ENCODE peak calls at places on chromosomes 16 and 17, in nine cellular contexts. Z is upper lobe of right lung; M is IMR-90; X is astrocyte of the spinal cord; V is neural progenitor cell; I is body of pancreas; E is CD8-positive, alpha-beta T cell; O is A549; B is heart right ventricle. N is an unnamed sample.

GRCh38 chr17:79859676-79860615 is 20.7 kb upstream of the CBX4 start:
- DNase-seq in I (no peak), Z (no peak), B (no peak), M (no peak), O (no peak), X (no peak), V (peak), E (no peak), N (no peak)

GRCh38 chr16:23026777-23027362 is 122.4 kb downstream of the USP31 start:
- DNase-seq in Z (no peak), B (no peak), I (no peak), E (no peak), X (peak), V (peak), O (no peak), M (peak), N (peak)

GRCh38 chr17:37088913-37089312 is 140.2 kb downstream of the AATF start:
- DNase-seq in B (no peak), E (no peak), Z (no peak), X (no peak), V (peak), O (no peak), I (no peak), M (no peak), N (no peak)

GRCh38 chr17:57971572-57971971 is 16.4 kb upstream of the CUEDC1 start:
- DNase-seq in I (no peak), M (no peak), V (no peak), X (no peak), E (no peak), Z (no peak), O (no peak), B (no peak), N (no peak)

GRCh38 chr16:57643166-57643813 is 14.9 kb downstream of the ADGRG1 start:
- DNase-seq in M (peak), X (peak), B (no peak), V (no peak), E (no peak), I (no peak), Z (peak), O (no peak), N (no peak)

GRCh38 chr16:70162041-70162451 is 11.5 kb upstream of the CLEC18C start:
- DNase-seq in O (peak), E (no peak), B (no peak), M (peak), Z (no peak), X (peak), V (no peak), I (no peak), N (peak)

GRCh38 chr16:81189100-81189664 is 49.3 kb upstream of the BCO1 start:
- DNase-seq in Z (peak), O (no peak), I (peak), E (no peak), M (peak), X (no peak), B (peak), V (no peak), N (peak)

GRCh38 chr17:78170692-78171590 is 2.6 kb downstream of the SYNGR2 start:
- DNase-seq in O (no peak), V (no peak), E (no peak), Z (no peak), M (no peak), X (no peak), B (no peak), I (no peak), N (no peak)

GRCh38 chr17:80480248-80480647 is 3.8 kb upstream of the NPTX1 start:
- DNase-seq in I (no peak), O (no peak), Z (no peak), E (no peak), V (no peak), B (no peak), M (no peak), X (no peak), N (no peak)

GRCh38 chr16:15641753-15642556 is 999 bp downstream of the MARF1 start:
- DNase-seq in Z (no peak), E (no peak), M (no peak), V (no peak), I (no peak), B (no peak), O (no peak), X (no peak), N (no peak)

GRCh38 chr16:85423631-85424030 is 189.5 kb upstream of the GSE1 start:
- DNase-seq in B (no peak), Z (peak), V (no peak), M (no peak), X (no peak), E (peak), I (peak), O (no peak), N (no peak)

GRCh38 chr16:52407778-52408177 is 139.2 kb downstream of the TOX3 start:
- DNase-seq in M (no peak), X (no peak), Z (no peak), O (no peak), B (no peak), I (no peak), E (no peak), V (no peak), N (no peak)

GRCh38 chr16:2587891-2588565 is 50.2 kb downstream of the PDPK1 start:
- DNase-seq in X (no peak), M (no peak), B (no peak), O (no peak), I (no peak), E (no peak), Z (peak), V (no peak), N (no peak)

GRCh38 chr16:29962344-29962994 is 590 bp downstream of the TMEM219 start:
- DNase-seq in I (peak), Z (no peak), B (peak), V (no peak), M (peak), X (peak), O (no peak), E (no peak), N (peak)

GRCh38 chr16:57630402-57630787 is 2.0 kb downstream of the ADGRG1 start:
- DNase-seq in B (no peak), I (no peak), M (no peak), X (no peak), V (no peak), Z (no peak), O (no peak), E (no peak), N (no peak)

GRCh38 chr16:84924339-84925091 is 86.8 kb downstream of the ZDHHC7 start:
- DNase-seq in E (no peak), O (no peak), I (peak), Z (no peak), M (no peak), X (no peak), V (no peak), B (peak), N (peak)

GRCh38 chr17:60743812-60744211 is 66.2 kb downstream of the BCAS3 start:
- DNase-seq in V (no peak), B (no peak), O (no peak), I (peak), E (no peak), Z (no peak), X (peak), M (peak), N (no peak)

GRCh38 chr17:60747069-60747808 is 69.6 kb downstream of the BCAS3 start:
- DNase-seq in I (no peak), O (no peak), Z (no peak), M (no peak), X (no peak), B (no peak), V (peak), E (no peak), N (no peak)

GRCh38 chr17:60745544-60745943 is 67.9 kb downstream of the BCAS3 start:
- DNase-seq in I (no peak), M (no peak), V (no peak), X (no peak), O (no peak), Z (no peak), B (no peak), E (no peak), N (no peak)

GRCh38 chr17:60743282-60743681 is 65.6 kb downstream of the BCAS3 start:
- DNase-seq in M (no peak), X (no peak), I (no peak), O (no peak), Z (no peak), E (no peak), V (no peak), B (no peak), N (no peak)

DNA sequence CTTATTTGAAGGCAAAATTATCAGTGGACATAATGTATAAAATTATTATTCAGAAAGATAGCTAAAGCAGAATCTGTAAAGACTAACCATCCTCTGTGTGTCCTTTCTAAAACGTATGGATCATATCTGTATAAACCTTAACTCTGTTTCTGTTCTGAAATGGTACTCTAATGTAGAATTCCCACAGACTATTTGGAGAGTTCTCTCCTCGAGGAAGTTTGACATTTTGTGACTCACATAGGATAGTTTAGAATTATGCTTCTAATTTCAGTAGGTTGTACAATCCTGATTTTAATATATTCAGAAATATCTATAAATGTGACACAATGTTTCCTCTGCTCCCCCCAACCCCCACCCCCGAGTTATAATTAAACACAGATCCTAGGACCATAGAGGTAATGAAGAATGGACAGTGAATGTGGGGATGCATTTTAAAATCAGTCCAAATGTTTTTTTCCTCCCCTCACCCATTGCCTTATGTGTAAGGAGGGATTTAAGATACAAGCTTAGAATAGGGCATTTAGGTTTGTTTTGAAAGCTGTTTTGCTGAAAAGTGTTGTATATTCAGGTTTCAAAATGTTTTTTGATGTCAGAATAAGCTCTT is 66.8 kb downstream of the BCAS3 start:
- DNase-seq in E (no peak), M (peak), V (no peak), O (no peak), I (no peak), X (no peak), B (no peak), Z (no peak), N (no peak)
- H3K4me3 ChIP-seq in E (no peak), M (no peak), V (no peak), O (no peak), I (no peak), X (no peak), B (no peak), Z (peak), N (no peak)

DNA sequence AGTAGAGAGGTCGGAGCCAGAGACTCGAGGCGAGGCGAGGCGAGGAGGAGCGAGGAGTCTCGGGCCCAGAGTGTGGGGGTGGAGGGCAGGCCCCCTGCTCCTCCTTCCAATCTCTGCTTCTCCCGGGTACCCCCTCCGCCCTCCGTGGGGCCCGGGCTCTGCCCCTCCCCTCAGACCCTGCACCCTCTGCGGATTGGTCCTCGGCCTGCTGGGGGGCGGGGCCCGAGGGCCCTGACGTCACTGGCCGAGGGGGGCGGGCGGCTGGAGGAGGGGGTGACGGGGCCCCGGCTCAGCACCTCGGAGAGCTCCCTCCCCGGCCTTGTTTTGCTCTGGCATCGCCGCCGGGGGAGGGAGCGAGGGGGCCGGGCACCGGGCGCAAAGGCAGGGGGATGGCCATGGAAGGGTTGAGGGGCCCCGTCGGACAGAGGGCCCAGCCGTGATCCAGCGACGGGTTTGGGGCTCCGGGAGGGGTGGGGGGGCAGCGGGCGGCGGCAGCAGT is at the start of gene RUNDC3A:
- DNase-seq in I (peak), X (peak), E (peak), O (peak), Z (peak), M (peak), B (peak), V (peak), N (peak)
- TF ChIP-seq CTCF in I (no peak), X (no peak), E (no peak), O (no peak), Z (no peak), M (no peak), B (no peak), V (peak), N (no peak)

GRCh38 chr16:53446090-53446489 is 11.8 kb downstream of the RBL2 start:
- DNase-seq in V (no peak), Z (no peak), I (no peak), X (no peak), M (no peak), E (no peak), B (no peak), O (no peak), N (no peak)

GRCh38 chr16:53445534-53445933 is 11.3 kb downstream of the RBL2 start:
- DNase-seq in M (no peak), I (no peak), E (no peak), V (no peak), B (no peak), X (no peak), O (no peak), Z (no peak), N (no peak)

GRCh38 chr16:53449816-53450517 is 15.7 kb downstream of the RBL2 start:
- DNase-seq in O (no peak), X (no peak), Z (no peak), B (no peak), I (no peak), E (no peak), V (no peak), M (no peak), N (no peak)
- H3K4me3 ChIP-seq in O (no peak), X (no peak), Z (no peak), B (no peak), I (no peak), E (peak), V (no peak), M (no peak), N (no peak)

GRCh38 chr16:87461466-87461975 is 31.3 kb downstream of the ZCCHC14 start:
- DNase-seq in X (peak), E (no peak), V (peak), B (peak), M (no peak), I (peak), O (peak), Z (peak), N (peak)
- TF ChIP-seq CTCF in X (no peak), E (no peak), V (peak), B (peak), M (no peak), I (peak), O (peak), Z (peak), N (no peak)

GRCh38 chr17:60421273-60422161 is 772 bp upstream of the CHCT1 start:
- DNase-seq in B (peak), M (peak), X (peak), Z (peak), O (peak), E (peak), V (peak), I (peak), N (peak)

GRCh38 chr17:60426596-60426995 is 4.3 kb downstream of the CHCT1 start:
- DNase-seq in Z (no peak), E (no peak), V (no peak), I (no peak), B (no peak), X (no peak), M (no peak), O (no peak), N (no peak)

GRCh38 chr17:60423865-60424264 is 1.6 kb downstream of the CHCT1 start:
- DNase-seq in M (no peak), Z (no peak), V (no peak), B (no peak), I (no peak), O (no peak), X (no peak), E (no peak), N (no peak)

GRCh38 chr17:60425626-60426025 is 3.3 kb downstream of the CHCT1 start:
- DNase-seq in X (no peak), E (no peak), V (no peak), B (no peak), O (no peak), Z (no peak), I (no peak), M (no peak), N (no peak)

GRCh38 chr17:60422162-60422665 is at the start of gene CHCT1:
- DNase-seq in Z (peak), O (no peak), B (no peak), M (no peak), X (no peak), E (no peak), I (no peak), V (no peak), N (no peak)
- H3K4me3 ChIP-seq in Z (peak), O (peak), B (peak), M (peak), X (peak), E (peak), I (peak), V (peak), N (peak)

GRCh38 chr16:4481526-4481925 is 5.3 kb downstream of the HMOX2 start:
- DNase-seq in Z (no peak), O (no peak), M (no peak), V (no peak), X (no peak), E (no peak), B (no peak), I (no peak), N (no peak)

GRCh38 chr16:4481965-4482364 is 5.8 kb downstream of the HMOX2 start:
- DNase-seq in B (no peak), O (no peak), E (no peak), I (no peak), M (no peak), X (no peak), Z (no peak), V (no peak), N (no peak)

GRCh38 chr16:4474192-4474961 is at the start of gene NMRAL1:
- DNase-seq in I (peak), B (peak), E (peak), M (peak), V (peak), X (peak), O (peak), Z (peak), N (peak)

GRCh38 chr16:4475880-4476790 is at the start of gene HMOX2:
- DNase-seq in X (peak), V (peak), E (peak), Z (peak), M (peak), I (peak), O (peak), B (peak), N (peak)

DNA sequence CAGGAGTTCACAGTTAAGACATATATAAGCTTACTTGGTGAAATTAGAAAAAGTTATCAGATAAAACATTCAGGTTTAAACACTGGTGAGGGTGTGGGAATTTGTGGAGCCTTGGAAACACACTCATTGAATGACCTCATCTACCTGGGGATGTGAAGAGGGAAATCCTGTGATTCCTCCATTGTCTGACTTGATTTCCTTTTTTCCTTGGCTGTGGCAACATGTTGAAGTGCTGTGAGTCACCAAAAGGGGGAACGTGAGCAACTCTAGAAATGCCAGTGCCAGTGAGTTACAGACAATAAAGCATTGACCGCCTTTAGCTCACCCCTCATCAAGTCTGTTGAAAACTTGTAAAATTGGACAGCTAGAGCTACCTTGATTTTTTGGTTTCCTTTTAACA is 1.8 kb downstream of the HMOX2 start:
- DNase-seq in Z (no peak), M (peak), V (peak), I (no peak), X (peak), O (no peak), E (no peak), B (no peak), N (peak)
- TF ChIP-seq CTCF in Z (peak), M (peak), V (peak), I (no peak), X (peak), O (no peak), E (peak), B (no peak), N (peak)

DNA sequence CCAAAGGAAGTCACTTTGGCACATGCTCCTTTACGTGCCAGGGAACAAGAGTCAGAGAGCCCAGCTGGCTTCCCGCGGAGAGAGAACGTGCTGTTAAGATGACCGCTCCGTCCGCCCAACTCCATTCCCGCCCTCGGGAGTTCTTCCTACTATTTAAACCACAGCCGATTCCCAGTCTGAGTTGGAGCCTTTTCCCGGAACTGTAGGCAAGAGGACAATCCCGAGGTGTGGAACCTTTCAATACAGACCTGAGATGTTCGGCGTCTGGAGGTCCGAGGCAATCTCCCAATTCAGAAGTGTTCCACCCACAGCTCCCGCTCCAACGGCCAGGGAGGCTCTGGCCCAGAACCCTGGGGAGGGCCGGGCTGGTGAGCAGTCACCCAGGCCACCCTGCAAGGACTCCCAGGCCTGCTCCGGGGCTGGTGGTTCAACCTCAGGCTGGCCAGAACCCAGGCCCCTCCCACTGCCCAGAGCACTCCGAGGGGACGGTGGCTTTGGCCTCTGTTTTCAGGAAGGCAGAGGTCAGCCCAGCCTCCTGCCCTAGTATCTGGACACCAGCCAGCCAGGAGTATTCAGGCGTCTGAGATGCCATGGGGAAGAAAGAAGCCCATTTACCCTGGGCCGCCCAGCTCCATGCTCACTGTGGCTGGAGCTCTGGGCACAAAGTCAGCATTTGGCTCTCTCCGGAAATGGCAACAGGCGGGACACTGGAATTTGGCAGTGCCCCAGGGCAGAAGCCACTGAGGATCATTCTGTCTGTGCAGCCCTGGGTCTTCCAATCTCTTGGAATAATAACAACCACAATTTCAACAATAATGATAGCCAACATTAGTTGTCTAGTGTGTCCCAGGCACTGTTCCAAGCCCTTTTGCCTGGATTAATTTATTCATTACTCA is 21.4 kb downstream of the EMP2 start:
- DNase-seq in X (peak), Z (peak), M (no peak), O (no peak), B (peak), E (no peak), I (peak), V (no peak), N (no peak)
- H3K4me3 ChIP-seq in X (no peak), Z (peak), M (no peak), O (no peak), B (peak), E (no peak), I (no peak), V (no peak), N (no peak)

GRCh38 chr16:67672739-67673662 is 6.4 kb downstream of the C16orf86 start:
- DNase-seq in Z (no peak), I (peak), V (peak), E (no peak), B (peak), M (peak), X (peak), O (peak), N (peak)
- TF ChIP-seq CTCF in Z (peak), I (peak), V (peak), E (peak), B (peak), M (peak), X (peak), O (peak), N (peak)

DNA sequence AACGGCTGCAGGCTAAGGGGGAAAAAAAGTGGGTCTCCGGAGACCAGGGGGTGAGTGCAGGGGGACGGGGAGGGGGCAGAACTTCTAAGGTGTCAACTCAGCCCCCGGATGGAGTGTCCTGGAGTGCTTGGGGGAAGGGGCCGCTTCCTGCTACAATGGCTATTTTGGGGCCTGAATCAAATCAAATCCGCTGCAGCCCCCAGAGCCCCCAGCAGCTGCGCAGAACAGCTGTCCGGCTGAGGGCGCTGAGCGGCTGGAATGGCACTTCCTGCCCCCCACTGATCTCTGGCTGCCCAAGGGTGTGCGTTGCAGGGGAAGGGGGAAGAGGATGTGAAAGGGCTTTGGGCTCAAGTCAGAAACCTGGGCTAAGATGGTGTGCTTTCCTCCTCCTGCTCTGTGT is 24.2 kb upstream of the PHB1 start:
- DNase-seq in O (no peak), M (no peak), I (no peak), Z (no peak), X (no peak), V (peak), B (no peak), E (no peak), N (no peak)
- H3K4me3 ChIP-seq in O (no peak), M (no peak), I (no peak), Z (no peak), X (no peak), V (peak), B (no peak), E (no peak), N (no peak)